ENCODE peak calls at places on chromosomes 12 and 14, in nine cellular contexts. One of them, this sample, is unnamed.

GRCh38 chr14:61569308-61569707 is 126.0 kb upstream of the HIF1A start:
- DNase-seq in Peyer's patch: no peak
- DNase-seq in GM23338: no peak
- DNase-seq in transverse colon: no peak
- DNase-seq in thoracic aorta: no peak
- DNase-seq in endothelial cell of umbilical vein: no peak
- DNase-seq in BE2C: no peak
- DNase-seq in H1: no peak
- DNase-seq in cardiac muscle cell: no peak
- DNase-seq in this sample: no peak

GRCh38 chr12:116141110-116141832 is 136.2 kb downstream of the MED13L start:
- DNase-seq in Peyer's patch: no peak
- DNase-seq in GM23338: no peak
- DNase-seq in transverse colon: no peak
- DNase-seq in thoracic aorta: no peak
- DNase-seq in endothelial cell of umbilical vein: peak; percentile 46
- DNase-seq in BE2C: peak; percentile 52
- DNase-seq in H1: no peak
- DNase-seq in cardiac muscle cell: no peak
- DNase-seq in this sample: no peak

GRCh38 chr12:109329710-109330109 is 18.0 kb upstream of the MYO1H start:
- DNase-seq in Peyer's patch: no peak
- DNase-seq in GM23338: no peak
- DNase-seq in transverse colon: no peak
- DNase-seq in thoracic aorta: no peak
- DNase-seq in endothelial cell of umbilical vein: no peak
- DNase-seq in BE2C: no peak
- DNase-seq in H1: no peak
- DNase-seq in cardiac muscle cell: no peak
- DNase-seq in this sample: no peak

GRCh38 chr12:55957106-55957859 is 8.6 kb downstream of the PMEL start:
- DNase-seq in Peyer's patch: peak; percentile 63
- DNase-seq in GM23338: no peak
- DNase-seq in transverse colon: peak; percentile 58
- DNase-seq in thoracic aorta: no peak
- DNase-seq in endothelial cell of umbilical vein: no peak
- DNase-seq in BE2C: no peak
- DNase-seq in H1: no peak
- DNase-seq in cardiac muscle cell: no peak
- DNase-seq in this sample: peak; percentile 79

GRCh38 chr14:90777830-90778467 is 38.3 kb downstream of the TTC7B start:
- DNase-seq in Peyer's patch: no peak
- DNase-seq in GM23338: no peak
- DNase-seq in transverse colon: no peak
- DNase-seq in thoracic aorta: no peak
- DNase-seq in endothelial cell of umbilical vein: no peak
- DNase-seq in BE2C: no peak
- DNase-seq in H1: no peak
- DNase-seq in cardiac muscle cell: no peak
- DNase-seq in this sample: no peak

GRCh38 chr12:42240131-42240750 is 2.2 kb upstream of the YAF2 start:
- DNase-seq in Peyer's patch: no peak
- DNase-seq in GM23338: peak; percentile 68
- DNase-seq in transverse colon: no peak
- DNase-seq in thoracic aorta: no peak
- DNase-seq in endothelial cell of umbilical vein: no peak
- DNase-seq in BE2C: no peak
- DNase-seq in H1: no peak
- DNase-seq in cardiac muscle cell: no peak
- DNase-seq in this sample: no peak

GRCh38 chr14:106491851-106492250 is 965.5 kb downstream of the TMEM121 start:
- DNase-seq in Peyer's patch: peak; percentile 61
- DNase-seq in GM23338: peak; percentile 20
- DNase-seq in transverse colon: peak; percentile 25
- DNase-seq in thoracic aorta: no peak
- DNase-seq in endothelial cell of umbilical vein: no peak
- DNase-seq in BE2C: peak; percentile 54
- DNase-seq in H1: peak; percentile 48
- DNase-seq in cardiac muscle cell: no peak
- DNase-seq in this sample: no peak

GRCh38 chr14:103889313-103890051 is 38.8 kb upstream of the TDRD9 start:
- DNase-seq in Peyer's patch: peak; percentile 78
- DNase-seq in GM23338: no peak
- DNase-seq in transverse colon: peak; percentile 76
- DNase-seq in thoracic aorta: no peak
- DNase-seq in endothelial cell of umbilical vein: no peak
- DNase-seq in BE2C: no peak
- DNase-seq in H1: no peak
- DNase-seq in cardiac muscle cell: no peak
- DNase-seq in this sample: peak; percentile 86

GRCh38 chr12:2198088-2198501 is 145.3 kb downstream of the CACNA1C start:
- DNase-seq in Peyer's patch: no peak
- DNase-seq in GM23338: peak; percentile 88
- DNase-seq in transverse colon: no peak
- DNase-seq in thoracic aorta: no peak
- DNase-seq in endothelial cell of umbilical vein: no peak
- DNase-seq in BE2C: no peak
- DNase-seq in H1: peak; percentile 72
- DNase-seq in cardiac muscle cell: no peak
- DNase-seq in this sample: no peak

GRCh38 chr14:44453433-44454171 is 53.5 kb downstream of the FSCB start:
- DNase-seq in Peyer's patch: peak; percentile 53
- DNase-seq in GM23338: no peak
- DNase-seq in transverse colon: no peak
- DNase-seq in thoracic aorta: no peak
- DNase-seq in endothelial cell of umbilical vein: no peak
- DNase-seq in BE2C: no peak
- DNase-seq in H1: no peak
- DNase-seq in cardiac muscle cell: no peak
- DNase-seq in this sample: no peak

GRCh38 chr12:103652808-103653207 is 65.7 kb downstream of the STAB2 start:
- DNase-seq in Peyer's patch: no peak
- DNase-seq in GM23338: no peak
- DNase-seq in transverse colon: peak; percentile 16
- DNase-seq in thoracic aorta: no peak
- DNase-seq in endothelial cell of umbilical vein: peak; percentile 37
- DNase-seq in BE2C: no peak
- DNase-seq in H1: no peak
- DNase-seq in cardiac muscle cell: no peak
- DNase-seq in this sample: peak; percentile 55

GRCh38 chr12:2489266-2489665 is 305.5 kb upstream of the FKBP4 start:
- DNase-seq in Peyer's patch: no peak
- DNase-seq in GM23338: no peak
- DNase-seq in transverse colon: no peak
- DNase-seq in thoracic aorta: no peak
- DNase-seq in endothelial cell of umbilical vein: no peak
- DNase-seq in BE2C: no peak
- DNase-seq in H1: no peak
- DNase-seq in cardiac muscle cell: no peak
- DNase-seq in this sample: no peak

GRCh38 chr12:113758165-113758924 is 207.8 kb downstream of the RBM19 start:
- DNase-seq in Peyer's patch: no peak
- DNase-seq in GM23338: no peak
- DNase-seq in transverse colon: no peak
- DNase-seq in thoracic aorta: no peak
- DNase-seq in endothelial cell of umbilical vein: no peak
- DNase-seq in BE2C: no peak
- DNase-seq in H1: no peak
- DNase-seq in cardiac muscle cell: no peak
- DNase-seq in this sample: no peak

GRCh38 chr12:11497995-11498394 is 102.6 kb upstream of the PRB2 start:
- DNase-seq in Peyer's patch: no peak
- DNase-seq in GM23338: no peak
- DNase-seq in transverse colon: no peak
- DNase-seq in thoracic aorta: no peak
- DNase-seq in endothelial cell of umbilical vein: no peak
- DNase-seq in BE2C: no peak
- DNase-seq in H1: no peak
- DNase-seq in cardiac muscle cell: no peak
- DNase-seq in this sample: no peak

GRCh38 chr12:47820631-47821345 is 1.1 kb upstream of the HDAC7 start:
- DNase-seq in Peyer's patch: peak; percentile 82
- DNase-seq in GM23338: peak; percentile 92
- DNase-seq in transverse colon: peak; percentile 74
- DNase-seq in thoracic aorta: peak; percentile 89
- DNase-seq in endothelial cell of umbilical vein: peak; percentile 91
- DNase-seq in BE2C: no peak
- DNase-seq in H1: no peak
- DNase-seq in cardiac muscle cell: peak; percentile 75
- DNase-seq in this sample: peak; percentile 69

GRCh38 chr12:112107728-112108447 is 695 bp downstream of the NAA25 start:
- DNase-seq in Peyer's patch: peak; percentile 48
- DNase-seq in GM23338: peak; percentile 43
- DNase-seq in transverse colon: peak; percentile 20
- DNase-seq in thoracic aorta: no peak
- DNase-seq in endothelial cell of umbilical vein: peak; percentile 38
- DNase-seq in BE2C: peak; percentile 68
- DNase-seq in H1: no peak
- DNase-seq in cardiac muscle cell: peak; percentile 88
- DNase-seq in this sample: peak; percentile 42

GRCh38 chr14:72186461-72187035 is 254.3 kb downstream of the RGS6 start:
- DNase-seq in Peyer's patch: peak; percentile 49
- DNase-seq in GM23338: no peak
- DNase-seq in transverse colon: no peak
- DNase-seq in thoracic aorta: peak; percentile 24
- DNase-seq in endothelial cell of umbilical vein: no peak
- DNase-seq in BE2C: no peak
- DNase-seq in H1: no peak
- DNase-seq in cardiac muscle cell: no peak
- DNase-seq in this sample: no peak

GRCh38 chr12:6839482-6840201 is 1.1 kb upstream of the GNB3 start:
- DNase-seq in Peyer's patch: peak; percentile 88
- DNase-seq in GM23338: peak; percentile 80
- DNase-seq in transverse colon: peak; percentile 77
- DNase-seq in thoracic aorta: no peak
- DNase-seq in endothelial cell of umbilical vein: no peak
- DNase-seq in BE2C: no peak
- DNase-seq in H1: no peak
- DNase-seq in cardiac muscle cell: no peak
- DNase-seq in this sample: no peak

GRCh38 chr14:77259025-77259715 is 11.8 kb downstream of the NGB start:
- DNase-seq in Peyer's patch: no peak
- DNase-seq in GM23338: no peak
- DNase-seq in transverse colon: no peak
- DNase-seq in thoracic aorta: no peak
- DNase-seq in endothelial cell of umbilical vein: no peak
- DNase-seq in BE2C: no peak
- DNase-seq in H1: no peak
- DNase-seq in cardiac muscle cell: no peak
- DNase-seq in this sample: no peak
- H3K27me3 ChIP-seq in Peyer's patch: no peaks in the 10 kb centered on the region
- H3K27me3 ChIP-seq in GM23338: no peaks in the 10 kb centered on the region
- H3K27me3 ChIP-seq in transverse colon: peaks cover 6% of the 10 kb centered on the region
- H3K27me3 ChIP-seq in thoracic aorta: no peaks in the 10 kb centered on the region
- H3K27me3 ChIP-seq in endothelial cell of umbilical vein: no peaks in the 10 kb centered on the region
- H3K27me3 ChIP-seq in BE2C: no peaks in the 10 kb centered on the region
- H3K27me3 ChIP-seq in H1: no peaks in the 10 kb centered on the region
- H3K27me3 ChIP-seq in cardiac muscle cell: peaks cover 4% of the 10 kb centered on the region
- H3K27me3 ChIP-seq in this sample: no peaks in the 10 kb centered on the region

GRCh38 chr14:64504897-64505771 is 564 bp downstream of the ZBTB1 start:
- DNase-seq in Peyer's patch: peak; percentile 95
- DNase-seq in GM23338: peak; percentile 95
- DNase-seq in transverse colon: peak; percentile 92
- DNase-seq in thoracic aorta: peak; percentile 69
- DNase-seq in endothelial cell of umbilical vein: peak; percentile 83
- DNase-seq in BE2C: peak; percentile 89
- DNase-seq in H1: peak; percentile 84
- DNase-seq in cardiac muscle cell: peak; percentile 94
- DNase-seq in this sample: peak; percentile 92
- TF ChIP-seq CTCF in Peyer's patch: no peak
- TF ChIP-seq CTCF in GM23338: no peak
- TF ChIP-seq CTCF in transverse colon: no peak
- TF ChIP-seq CTCF in thoracic aorta: no peak
- TF ChIP-seq CTCF in endothelial cell of umbilical vein: no peak
- TF ChIP-seq CTCF in BE2C: no peak
- TF ChIP-seq CTCF in H1: peak; percentile 0
- TF ChIP-seq CTCF in cardiac muscle cell: no peak
- TF ChIP-seq CTCF in this sample: no peak

DNA sequence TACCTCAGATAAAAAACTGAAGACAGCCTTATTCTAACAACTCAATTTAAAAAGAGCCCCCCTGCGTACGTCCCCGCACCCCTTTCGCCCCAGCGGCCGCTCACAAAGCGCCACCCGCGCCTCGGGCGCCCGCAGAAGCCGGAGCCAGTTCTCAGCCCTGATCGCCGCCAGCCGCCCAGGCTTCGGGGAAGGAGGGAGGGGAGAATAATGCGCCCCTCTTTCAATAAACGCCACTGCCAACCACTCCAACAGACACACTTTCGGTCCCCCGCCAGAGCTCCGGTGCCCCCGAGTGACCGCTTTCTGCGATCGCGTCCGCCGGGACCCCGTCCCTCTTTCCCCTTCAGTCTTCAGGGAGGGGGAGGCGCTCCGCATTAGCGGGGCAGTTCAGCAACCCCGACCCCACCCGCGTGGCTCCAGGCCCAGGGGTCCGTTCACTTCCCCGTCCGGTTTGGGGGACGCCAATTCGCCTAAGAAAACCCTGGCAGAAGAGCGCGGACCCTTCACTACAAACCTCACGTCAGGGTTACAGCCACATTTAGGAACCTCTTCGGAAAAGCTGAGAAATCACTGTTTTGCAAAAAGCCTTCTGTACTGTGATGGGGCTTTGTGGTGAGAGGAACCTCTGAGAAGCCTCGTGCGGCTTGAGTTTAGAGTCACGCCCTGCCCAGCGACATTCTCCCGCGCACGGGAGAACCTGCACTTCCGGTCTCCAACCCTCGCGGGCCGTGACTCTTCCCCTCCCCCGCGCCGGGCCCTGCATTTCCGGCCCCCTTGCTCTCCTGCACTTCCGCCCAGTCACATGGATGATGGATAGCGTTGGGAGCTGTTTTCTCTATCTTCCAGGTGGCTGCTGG is 18.7 kb downstream of the FOXG1 start:
- DNase-seq in Peyer's patch: no peak
- DNase-seq in GM23338: peak; percentile 91
- DNase-seq in transverse colon: no peak
- DNase-seq in thoracic aorta: no peak
- DNase-seq in endothelial cell of umbilical vein: no peak
- DNase-seq in BE2C: no peak
- DNase-seq in H1: peak; percentile 76
- DNase-seq in cardiac muscle cell: no peak
- DNase-seq in this sample: no peak
- H3K27me3 ChIP-seq in Peyer's patch: no peaks in the 10 kb centered on the region
- H3K27me3 ChIP-seq in GM23338: peaks cover 69% of the 10 kb centered on the region
- H3K27me3 ChIP-seq in transverse colon: peaks cover 62% of the 10 kb centered on the region
- H3K27me3 ChIP-seq in thoracic aorta: no peaks in the 10 kb centered on the region
- H3K27me3 ChIP-seq in endothelial cell of umbilical vein: peaks cover 24% of the 10 kb centered on the region
- H3K27me3 ChIP-seq in BE2C: peaks cover 4% of the 10 kb centered on the region
- H3K27me3 ChIP-seq in H1: peaks cover 24% of the 10 kb centered on the region
- H3K27me3 ChIP-seq in cardiac muscle cell: peaks cover 99% of the 10 kb centered on the region
- H3K27me3 ChIP-seq in this sample: peaks cover 14% of the 10 kb centered on the region

DNA sequence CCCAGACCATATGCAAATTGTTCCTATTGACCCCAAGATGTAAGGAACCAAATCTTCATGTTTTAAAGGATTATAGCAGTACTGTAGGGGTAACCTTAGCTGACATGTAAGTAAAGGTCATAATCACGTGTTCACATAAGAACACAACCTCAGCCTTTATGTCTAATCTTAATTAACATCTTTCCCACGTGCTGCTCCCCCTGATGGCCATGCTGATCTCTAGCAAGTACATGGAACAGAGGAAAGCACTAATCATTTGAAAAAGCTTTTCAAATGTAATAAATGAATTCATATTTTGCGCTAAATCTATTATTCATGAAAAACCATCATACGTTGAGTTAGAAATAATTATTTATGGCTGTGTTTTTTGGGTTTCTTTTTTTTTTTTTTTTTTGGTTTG is 30.5 kb upstream of the ITPR2 start:
- DNase-seq in Peyer's patch: no peak
- DNase-seq in GM23338: peak; percentile 43
- DNase-seq in transverse colon: no peak
- DNase-seq in thoracic aorta: no peak
- DNase-seq in endothelial cell of umbilical vein: peak; percentile 40
- DNase-seq in BE2C: no peak
- DNase-seq in H1: no peak
- DNase-seq in cardiac muscle cell: no peak
- DNase-seq in this sample: no peak
- TF ChIP-seq CTCF in Peyer's patch: no peak
- TF ChIP-seq CTCF in GM23338: peak; percentile 64
- TF ChIP-seq CTCF in transverse colon: no peak
- TF ChIP-seq CTCF in thoracic aorta: no peak
- TF ChIP-seq CTCF in endothelial cell of umbilical vein: peak; percentile 29
- TF ChIP-seq CTCF in BE2C: peak; percentile 7
- TF ChIP-seq CTCF in H1: peak; percentile 29
- TF ChIP-seq CTCF in cardiac muscle cell: peak; percentile 31
- TF ChIP-seq CTCF in this sample: no peak

This sample was measured in colonic mucosa.